ENCODE peak calls at places on chromosomes 12 and 14, in seven cellular contexts. Y, L, O, C, Q, M and N are unnamed samples.

GRCh38 chr12:34393086-34393820 is 371.0 kb downstream of the ALG10 start:
- DNase-seq in Y (no peak), L (no peak), O (no peak), C (no peak), Q (peak), M (no peak), N (no peak)

GRCh38 chr12:34406996-34407300 is 384.7 kb downstream of the ALG10 start:
- DNase-seq in Y (no peak), L (no peak), O (no peak), C (no peak), Q (peak), M (no peak), N (no peak)

GRCh38 chr14:31030406-31030805 is 4.2 kb upstream of the STRN3 start:
- DNase-seq in Y (no peak), L (no peak), O (no peak), C (no peak), Q (no peak), M (no peak), N (no peak)

GRCh38 chr14:22556021-22556989 is 32.7 kb downstream of the DAD1 start:
- DNase-seq in Y (peak), L (peak), O (peak), C (peak), Q (peak), M (peak), N (peak)

GRCh38 chr12:14454098-14454907 is 88.8 kb downstream of the ATF7IP start:
- DNase-seq in Y (peak), L (peak), O (peak), C (peak), Q (peak), M (no peak), N (peak)

GRCh38 chr12:16553457-16553856 is 52.5 kb downstream of the LMO3 start:
- DNase-seq in Y (no peak), L (no peak), O (no peak), C (peak), Q (no peak), M (no peak), N (no peak)

GRCh38 chr12:9052610-9053009 is 63.1 kb downstream of the A2M start:
- DNase-seq in Y (no peak), L (no peak), O (no peak), C (no peak), Q (no peak), M (no peak), N (no peak)

GRCh38 chr12:8081228-8081920 is 700 bp upstream of the NECAP1 start:
- DNase-seq in Y (peak), L (no peak), O (no peak), C (no peak), Q (no peak), M (no peak), N (no peak)

GRCh38 chr12:122947352-122947792 is 18.9 kb downstream of the ABCB9 start:
- DNase-seq in Y (no peak), L (no peak), O (no peak), C (no peak), Q (no peak), M (no peak), N (peak)

GRCh38 chr14:98218213-98218612 is 1053.8 kb downstream of the BCL11B start:
- DNase-seq in Y (no peak), L (no peak), O (no peak), C (no peak), Q (no peak), M (no peak), N (no peak)

GRCh38 chr12:25328082-25328712 is 77.5 kb upstream of the KRAS start:
- DNase-seq in Y (no peak), L (no peak), O (no peak), C (peak), Q (no peak), M (no peak), N (no peak)

GRCh38 chr12:112151766-112152541 is 26.6 kb downstream of the TRAFD1 start:
- DNase-seq in Y (no peak), L (no peak), O (no peak), C (no peak), Q (no peak), M (no peak), N (no peak)

GRCh38 chr12:68665016-68665569 is 21.7 kb upstream of the NUP107 start:
- DNase-seq in Y (no peak), L (no peak), O (no peak), C (peak), Q (no peak), M (no peak), N (no peak)

GRCh38 chr12:76031081-76031413 is 529 bp downstream of the PHLDA1 start:
- DNase-seq in Y (no peak), L (no peak), O (no peak), C (no peak), Q (no peak), M (no peak), N (no peak)

GRCh38 chr14:91253795-91254323 is 9.4 kb upstream of the GPR68 start:
- DNase-seq in Y (no peak), L (no peak), O (no peak), C (no peak), Q (no peak), M (no peak), N (no peak)

GRCh38 chr14:100533647-100534485 is 53.4 kb downstream of the BEGAIN start:
- DNase-seq in Y (no peak), L (no peak), O (no peak), C (no peak), Q (no peak), M (no peak), N (no peak)

GRCh38 chr12:52208424-52209165 is 16.8 kb upstream of the KRT80 start:
- DNase-seq in Y (no peak), L (no peak), O (no peak), C (no peak), Q (no peak), M (no peak), N (no peak)

GRCh38 chr14:36055052-36055378 is 121.5 kb downstream of the PTCSC3 start:
- DNase-seq in Y (no peak), L (no peak), O (no peak), C (no peak), Q (no peak), M (no peak), N (no peak)

GRCh38 chr12:76462668-76463224 is 96.8 kb downstream of the OSBPL8 start:
- DNase-seq in Y (no peak), L (no peak), O (no peak), C (no peak), Q (no peak), M (no peak), N (no peak)

GRCh38 chr12:88516811-88517210 is 63.5 kb downstream of the KITLG start:
- DNase-seq in Y (no peak), L (no peak), O (no peak), C (no peak), Q (no peak), M (no peak), N (no peak)